ENCODE peak calls at places on chromosome 6, in ten cellular contexts. J is cardiac fibroblast; V is NCI-H1694 treated with DMSO at 0.1 percent for 48 hours; M is DMS153; P is fibroblast of lung; H is substantia nigra; W is stimulated activated naive B cell treated with anti-CD40 and anti-IgM and Interleukin-4, amounts not matched to agents 10 μg/mL and 1 μg/mL and 100 μg/mL, for 72 hours; O is EL; K is M059J; B is Calu3. D is an unnamed sample.

GRCh38 chr6:43428112-43428570 is 800 bp downstream of the ABCC10 start:
- DNase-seq in J (no peak), V (no peak), M (no peak), P (no peak), H (no peak), W (no peak), O (no peak), K (no peak), B (no peak), D (no peak)

GRCh38 chr6:160510199-160510598 is 153.9 kb downstream of the LPA start:
- DNase-seq in J (peak), V (no peak), M (no peak), P (peak), H (no peak), W (no peak), O (peak), K (peak), B (no peak), D (no peak)

GRCh38 chr6:82248233-82248735 is 740 bp upstream of the IBTK start:
- DNase-seq in J (peak), V (no peak), M (peak), P (peak), H (no peak), W (no peak), O (peak), K (peak), B (peak), D (no peak)

GRCh38 chr6:105851181-105851580 is 235.0 kb upstream of the PRDM1 start:
- DNase-seq in J (no peak), V (no peak), M (no peak), P (peak), H (no peak), W (no peak), O (no peak), K (no peak), B (no peak), D (no peak)

GRCh38 chr6:155185544-155185943 is 78.3 kb upstream of the CLDN20 start:
- DNase-seq in J (no peak), V (no peak), M (no peak), P (peak), H (no peak), W (no peak), O (peak), K (peak), B (peak), D (no peak)

GRCh38 chr6:101080597-101080996 is 199.5 kb upstream of the ASCC3 start:
- DNase-seq in J (peak), V (no peak), M (no peak), P (peak), H (no peak), W (no peak), O (peak), K (peak), B (no peak), D (no peak)

GRCh38 chr6:37491161-37491829 is 8.4 kb downstream of the CCDC167 start:
- DNase-seq in J (no peak), V (no peak), M (no peak), P (no peak), H (no peak), W (no peak), O (no peak), K (no peak), B (no peak), D (peak)

GRCh38 chr6:44217332-44218143 is 812 bp downstream of the MYMX start:
- DNase-seq in J (no peak), V (no peak), M (no peak), P (peak), H (peak), W (no peak), O (no peak), K (peak), B (peak), D (no peak)

GRCh38 chr6:105798057-105798456 is 288.1 kb upstream of the PRDM1 start:
- DNase-seq in J (peak), V (no peak), M (no peak), P (peak), H (no peak), W (no peak), O (peak), K (peak), B (no peak), D (no peak)

GRCh38 chr6:150891886-150892485 is 26.5 kb downstream of the MTHFD1L start:
- DNase-seq in J (peak), V (peak), M (peak), P (peak), H (peak), W (peak), O (peak), K (peak), B (peak), D (peak)

D was measured in CD14-positive monocyte.